ENCODE peak calls at places on chromosomes 13 and 19, in four cellular contexts. U, Z, J and E are unnamed samples.

GRCh38 chr19:58544591-58545285 is 874 bp downstream of the TRIM28 start:
- DNase-seq in J (peak; percentile 63), Z (no peak), U (peak; percentile 95), E (peak; percentile 88)

GRCh38 chr13:90746230-90746629 is 601.3 kb upstream of the MIR17HG start:
- DNase-seq in U (no peak), J (no peak), Z (no peak), E (no peak)

GRCh38 chr19:40744554-40745401 is 5.5 kb downstream of the ACTMAP start:
- DNase-seq in J (no peak), U (no peak), Z (no peak), E (no peak)

GRCh38 chr19:46726551-46726950 is 9.6 kb upstream of the PRKD2 start:
- DNase-seq in U (no peak), Z (no peak), J (no peak), E (no peak)

GRCh38 chr13:80011448-80012212 is 329.3 kb downstream of the SPRY2 start:
- DNase-seq in J (no peak), U (no peak), Z (no peak), E (no peak)

GRCh38 chr13:93535256-93535655 is 308.6 kb downstream of the GPC6 start:
- DNase-seq in J (no peak), U (no peak), Z (no peak), E (no peak)

GRCh38 chr19:29256516-29256915 is 43.6 kb upstream of the UQCRFS1 start:
- DNase-seq in J (no peak), U (peak; percentile 66), Z (no peak), E (no peak)

GRCh38 chr13:101264931-101265330 is 151.4 kb downstream of the NALCN start:
- DNase-seq in Z (no peak), J (no peak), U (no peak), E (no peak)

GRCh38 chr13:53781941-53782340 is 753.3 kb downstream of the OLFM4 start:
- DNase-seq in U (no peak), J (no peak), Z (no peak), E (no peak)

GRCh38 chr13:113902956-113903355 is 39.1 kb upstream of the GAS6 start:
- DNase-seq in J (no peak), Z (no peak), U (peak; percentile 48), E (no peak)